ENCODE peak calls at places on chromosomes 4 and X, in eight cellular contexts. M, P, L, K, A, D, B and Z are unnamed samples.

GRCh38 chr4:80608285-80608980 is 272.9 kb downstream of the CFAP299 start:
- DNase-seq in M (no peak), P (no peak), L (no peak), K (no peak), A (no peak), D (no peak), B (no peak), Z (no peak)

GRCh38 chr4:185801471-185801870 is 10.5 kb downstream of the SORBS2 start:
- DNase-seq in M (no peak), P (no peak), L (no peak), K (no peak), A (no peak), D (no peak), B (no peak), Z (no peak)

GRCh38 chrX:84611843-84612636 is 109.8 kb upstream of the HDX start:
- DNase-seq in M (no peak), P (no peak), L (no peak), K (no peak), A (no peak), D (no peak), B (no peak), Z (no peak)

GRCh38 chrX:130836447-130836846 is 66.6 kb downstream of the ENOX2 start:
- DNase-seq in M (no peak), P (no peak), L (no peak), K (no peak), A (no peak), D (no peak), B (no peak), Z (no peak)

GRCh38 chrX:151703487-151703886 is 8.2 kb downstream of the PRRG3 start:
- DNase-seq in M (no peak), P (no peak), L (no peak), K (peak), A (no peak), D (no peak), B (no peak), Z (no peak)

GRCh38 chrX:135421537-135421931 is 210 bp upstream of the SMIM10L2A start:
- DNase-seq in M (peak), P (peak), L (peak), K (peak), A (peak), D (peak), B (peak), Z (peak)

GRCh38 chr4:5710962-5711478 is at the start of gene EVC:
- DNase-seq in M (peak), P (peak), L (peak), K (peak), A (peak), D (peak), B (no peak), Z (peak)

GRCh38 chrX:56029691-56030090 is 202.5 kb upstream of the KLF8 start:
- DNase-seq in M (no peak), P (no peak), L (no peak), K (no peak), A (no peak), D (no peak), B (no peak), Z (no peak)

GRCh38 chr4:41092128-41092527 is 122.2 kb downstream of the APBB2 start:
- DNase-seq in M (no peak), P (no peak), L (no peak), K (no peak), A (no peak), D (no peak), B (no peak), Z (no peak)

GRCh38 chr4:92304636-92305035 is 870 bp downstream of the GRID2 start:
- DNase-seq in M (no peak), P (no peak), L (no peak), K (no peak), A (no peak), D (no peak), B (no peak), Z (no peak)

GRCh38 chrX:108165349-108166111 is 74.0 kb downstream of the ATG4A start:
- DNase-seq in M (peak), P (no peak), L (no peak), K (no peak), A (no peak), D (peak), B (peak), Z (peak)

GRCh38 chrX:75957107-75957610 is 172.1 kb upstream of the MAGEE2 start:
- DNase-seq in M (no peak), P (no peak), L (no peak), K (no peak), A (no peak), D (no peak), B (no peak), Z (no peak)

GRCh38 chrX:73849054-73849453 is 286.1 kb downstream of the CHIC1 start:
- DNase-seq in M (no peak), P (no peak), L (no peak), K (no peak), A (no peak), D (no peak), B (no peak), Z (no peak)

GRCh38 chrX:82748901-82749505 is 759.1 kb upstream of the POU3F4 start:
- DNase-seq in M (no peak), P (no peak), L (no peak), K (no peak), A (no peak), D (no peak), B (no peak), Z (no peak)

GRCh38 chr4:139171878-139172691 is 4.9 kb downstream of the ELF2 start:
- DNase-seq in M (no peak), P (no peak), L (no peak), K (no peak), A (no peak), D (no peak), B (no peak), Z (peak)

GRCh38 chr4:11312389-11312788 is 116.3 kb downstream of the HS3ST1 start:
- DNase-seq in M (no peak), P (no peak), L (no peak), K (no peak), A (peak), D (no peak), B (no peak), Z (no peak)

GRCh38 chrX:50154429-50154828 is 46.4 kb downstream of the AKAP4 start:
- DNase-seq in M (no peak), P (no peak), L (no peak), K (no peak), A (no peak), D (no peak), B (no peak), Z (no peak)

GRCh38 chr4:76214269-76214628 is 625 bp upstream of the SCARB2 start:
- DNase-seq in M (no peak), P (no peak), L (no peak), K (no peak), A (no peak), D (no peak), B (no peak), Z (peak)

GRCh38 chr4:76215120-76215519 is 1.5 kb upstream of the SCARB2 start:
- DNase-seq in M (no peak), P (no peak), L (no peak), K (no peak), A (no peak), D (no peak), B (no peak), Z (peak)

GRCh38 chr4:76212851-76213414 is 691 bp downstream of the SCARB2 start:
- DNase-seq in M (no peak), P (no peak), L (no peak), K (no peak), A (no peak), D (no peak), B (no peak), Z (peak)

GRCh38 chr4:76212301-76212700 is 1.3 kb downstream of the SCARB2 start:
- DNase-seq in M (no peak), P (no peak), L (no peak), K (no peak), A (no peak), D (no peak), B (no peak), Z (no peak)

DNA sequence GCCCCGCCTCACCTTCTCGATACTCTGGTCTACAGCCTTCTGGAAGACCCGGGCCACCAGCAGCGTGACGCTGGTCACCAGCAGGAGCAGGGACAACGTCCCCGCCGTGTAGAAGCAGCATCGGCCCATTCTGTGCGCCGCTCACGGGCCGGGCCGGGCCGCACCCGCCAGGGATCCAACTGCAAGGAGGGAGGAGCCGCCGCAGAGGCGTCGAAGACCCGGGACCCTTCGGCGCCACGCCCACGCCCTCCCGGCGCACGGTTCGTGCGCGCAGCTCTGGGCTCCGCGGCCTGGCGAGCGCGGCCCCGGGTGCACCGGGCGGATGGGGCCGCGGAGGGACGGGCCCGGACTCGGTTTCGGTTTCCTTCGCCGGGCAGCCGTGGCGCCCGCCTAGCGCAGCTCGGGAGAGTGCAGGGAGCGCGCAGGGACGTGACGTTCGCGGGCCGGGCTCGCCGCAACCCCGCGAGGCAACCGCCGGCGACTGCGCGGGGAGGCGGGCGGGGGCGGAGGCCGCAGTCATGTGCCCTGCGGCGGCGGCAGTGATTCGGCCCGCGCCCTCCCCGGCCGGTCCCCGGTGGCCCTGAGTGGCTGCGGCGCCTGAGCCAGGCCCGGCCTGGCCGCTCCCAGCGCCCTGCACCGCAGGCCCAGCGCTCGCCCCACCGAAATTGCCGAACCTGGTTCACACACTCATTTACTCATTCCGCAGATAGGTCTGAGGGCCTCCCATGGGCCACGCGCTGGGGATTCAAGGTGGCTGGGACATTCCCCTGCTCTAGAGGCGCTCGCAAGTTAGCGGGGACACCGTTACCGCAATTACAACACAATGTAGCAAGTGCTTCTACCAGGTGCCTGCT is at the start of gene SCARB2:
- DNase-seq in M (peak), P (peak), L (peak), K (peak), A (peak), D (peak), B (peak), Z (peak)
- TF ChIP-seq POLR2A in M (peak), P (no peak), L (peak), K (peak), A (peak), D (peak), B (no peak), Z (peak)

DNA sequence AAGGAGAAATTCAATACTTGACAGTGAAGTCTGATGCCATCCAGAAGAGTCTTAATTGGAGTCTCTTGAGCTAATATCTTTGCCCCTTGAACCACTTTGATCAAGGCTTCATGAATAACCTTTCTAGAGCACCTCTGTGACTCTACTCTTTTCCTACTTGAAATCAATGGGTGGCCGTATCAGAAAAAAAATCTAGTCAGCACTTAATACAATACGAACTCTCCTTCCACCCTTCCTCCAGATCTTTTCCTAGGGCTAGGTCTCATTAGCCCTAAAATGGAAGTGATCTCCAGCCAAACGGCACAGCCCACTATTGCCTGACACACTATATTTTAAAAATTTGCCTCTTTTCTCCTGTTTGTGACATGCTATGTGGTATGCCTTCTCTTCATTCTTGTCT is 129.6 kb upstream of the TLL1 start:
- DNase-seq in M (no peak), P (no peak), L (no peak), K (no peak), A (no peak), D (no peak), B (peak), Z (no peak)
- TF ChIP-seq POLR2A in M (no peak), P (no peak), L (no peak), K (no peak), A (no peak), D (no peak), B (no peak), Z (no peak)

GRCh38 chrX:9670136-9670905 is 95.3 kb downstream of the GPR143 start:
- DNase-seq in M (peak), P (no peak), L (no peak), K (no peak), A (no peak), D (no peak), B (no peak), Z (no peak)

GRCh38 chrX:9676738-9677097 is 88.9 kb downstream of the GPR143 start:
- DNase-seq in M (no peak), P (no peak), L (no peak), K (no peak), A (no peak), D (no peak), B (no peak), Z (no peak)

GRCh38 chrX:9676311-9676710 is 89.3 kb downstream of the GPR143 start:
- DNase-seq in M (no peak), P (no peak), L (no peak), K (no peak), A (no peak), D (no peak), B (no peak), Z (no peak)

GRCh38 chrX:9668537-9668936 is 97.1 kb downstream of the GPR143 start:
- DNase-seq in M (no peak), P (no peak), L (no peak), K (no peak), A (no peak), D (no peak), B (no peak), Z (no peak)

GRCh38 chrX:9671998-9672397 is 93.6 kb downstream of the GPR143 start:
- DNase-seq in M (no peak), P (no peak), L (no peak), K (no peak), A (no peak), D (no peak), B (no peak), Z (no peak)
- TF ChIP-seq POLR2A in M (no peak), P (no peak), L (no peak), K (no peak), A (no peak), D (no peak), B (no peak), Z (no peak)

DNA sequence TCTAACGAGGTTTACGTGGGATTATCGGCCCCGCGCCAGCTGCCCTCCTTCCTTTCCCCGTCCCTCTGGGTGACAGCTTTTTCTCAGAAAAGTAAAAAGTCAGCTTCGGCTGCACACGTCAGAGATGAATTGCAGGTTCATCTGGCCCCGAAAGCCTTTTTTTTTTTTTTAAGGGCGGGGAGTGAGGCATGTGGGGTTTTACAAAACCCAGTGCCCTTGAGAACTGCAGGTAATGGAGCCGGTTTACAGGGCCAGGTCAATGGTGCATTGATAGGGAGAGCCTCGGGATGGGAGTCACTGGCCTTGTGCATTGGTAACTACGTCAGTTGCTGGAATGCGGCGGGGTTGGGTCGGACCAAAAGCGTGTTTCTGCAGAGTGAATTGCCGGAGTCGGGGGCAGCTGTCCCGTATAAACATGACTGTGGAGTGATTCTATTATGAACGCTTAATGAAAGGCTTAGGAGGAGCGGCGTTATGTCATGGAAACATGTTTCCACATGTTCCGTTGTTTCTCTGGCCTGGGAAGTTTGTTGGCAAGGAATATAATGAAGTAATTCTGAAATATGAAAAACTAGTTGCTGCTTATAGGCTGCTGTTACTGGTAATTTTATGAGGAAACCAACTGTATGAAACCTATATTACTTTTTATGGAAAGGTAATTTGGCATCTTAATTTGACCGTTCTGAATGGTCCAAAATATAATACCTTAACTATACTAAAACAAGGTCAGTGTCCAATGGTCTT is 1.1 kb downstream of the HSPA4L start:
- DNase-seq in M (peak), P (peak), L (peak), K (peak), A (peak), D (peak), B (peak), Z (peak)
- TF ChIP-seq POLR2A in M (no peak), P (no peak), L (no peak), K (peak), A (no peak), D (no peak), B (no peak), Z (no peak)